ENCODE peak calls at places on chromosome 11, in ten cellular contexts. D, T, K, Q, Y, Z, M, W, H and P are unnamed samples.

GRCh38 chr11:112285918-112286317 is 25.3 kb upstream of the PLET1 start:
- DNase-seq in D (no peak), T (peak; percentile 32), K (no peak), Q (no peak), Y (no peak), Z (peak; percentile 8), M (no peak), W (peak; percentile 68), H (no peak), P (peak; percentile 4)

GRCh38 chr11:77123591-77123990 is 4.5 kb upstream of the MYO7A start:
- DNase-seq in D (no peak), T (no peak), K (no peak), Q (no peak), Y (no peak), Z (no peak), M (no peak), W (no peak), H (no peak), P (no peak)

GRCh38 chr11:73359341-73359740 is 16.9 kb upstream of the RELT start:
- DNase-seq in D (no peak), T (peak; percentile 55), K (no peak), Q (peak; percentile 81), Y (no peak), Z (no peak), M (peak; percentile 53), W (peak; percentile 22), H (peak; percentile 92), P (peak; percentile 84)

GRCh38 chr11:8838248-8838647 is 72.7 kb upstream of the AKIP1 start:
- DNase-seq in D (no peak), T (peak; percentile 99), K (peak; percentile 54), Q (no peak), Y (no peak), Z (peak; percentile 89), M (no peak), W (peak; percentile 94), H (no peak), P (peak; percentile 95)

GRCh38 chr11:132353255-132353654 is 982.8 kb downstream of the NTM start:
- DNase-seq in D (no peak), T (no peak), K (no peak), Q (no peak), Y (no peak), Z (no peak), M (no peak), W (no peak), H (no peak), P (no peak)

GRCh38 chr11:124896821-124897391 is 759 bp downstream of the ROBO4 start:
- DNase-seq in D (no peak), T (no peak), K (no peak), Q (peak; percentile 43), Y (no peak), Z (no peak), M (no peak), W (no peak), H (peak; percentile 73), P (peak; percentile 61)

GRCh38 chr11:71410363-71410966 is 37.7 kb downstream of the DHCR7 start:
- DNase-seq in D (no peak), T (no peak), K (no peak), Q (no peak), Y (no peak), Z (no peak), M (no peak), W (no peak), H (no peak), P (no peak)

GRCh38 chr11:2089536-2090165 is 49.5 kb downstream of the IGF2 start:
- DNase-seq in D (peak; percentile 50), T (peak; percentile 43), K (peak; percentile 80), Q (no peak), Y (no peak), Z (peak; percentile 47), M (no peak), W (peak; percentile 11), H (no peak), P (peak; percentile 28)

GRCh38 chr11:62464655-62465054 is 45.8 kb downstream of the SCGB1A1 start:
- DNase-seq in D (peak; percentile 84), T (no peak), K (no peak), Q (no peak), Y (no peak), Z (no peak), M (no peak), W (no peak), H (no peak), P (no peak)

GRCh38 chr11:92739020-92739419 is 230.4 kb upstream of the MTNR1B start:
- DNase-seq in D (no peak), T (peak; percentile 28), K (no peak), Q (no peak), Y (peak; percentile 10), Z (peak; percentile 94), M (no peak), W (peak; percentile 29), H (no peak), P (peak; percentile 65)

GRCh38 chr11:28058333-28058732 is 49.6 kb downstream of the KIF18A start:
- DNase-seq in D (no peak), T (no peak), K (no peak), Q (no peak), Y (no peak), Z (no peak), M (no peak), W (peak; percentile 51), H (no peak), P (no peak)

GRCh38 chr11:119727523-119728081 is 1.4 kb downstream of the NECTIN1 start:
- DNase-seq in D (peak; percentile 10), T (no peak), K (peak; percentile 42), Q (peak; percentile 42), Y (peak; percentile 36), Z (no peak), M (no peak), W (no peak), H (no peak), P (no peak)

GRCh38 chr11:118908264-118908663 is 17.5 kb downstream of the BCL9L start:
- DNase-seq in D (no peak), T (no peak), K (no peak), Q (no peak), Y (no peak), Z (no peak), M (no peak), W (no peak), H (no peak), P (no peak)

GRCh38 chr11:3995949-3996554 is 98.5 kb upstream of the RRM1 start:
- DNase-seq in D (no peak), T (peak; percentile 50), K (peak; percentile 73), Q (peak; percentile 41), Y (no peak), Z (no peak), M (no peak), W (peak; percentile 42), H (no peak), P (peak; percentile 68)

GRCh38 chr11:350723-351255 is 18.5 kb upstream of the B4GALNT4 start:
- DNase-seq in D (peak; percentile 78), T (peak; percentile 91), K (peak; percentile 92), Q (no peak), Y (no peak), Z (no peak), M (no peak), W (no peak), H (peak; percentile 61), P (no peak)
- H3K4me3 ChIP-seq in D (no peak overlapping the region), T (no peak overlapping the region), K (peak overlapping the region; percentile 21), Q (no peak overlapping the region), Y (no peak overlapping the region), Z (no peak overlapping the region), M (no peak overlapping the region), W (no peak overlapping the region), H (no peak overlapping the region), P (no peak overlapping the region)

DNA sequence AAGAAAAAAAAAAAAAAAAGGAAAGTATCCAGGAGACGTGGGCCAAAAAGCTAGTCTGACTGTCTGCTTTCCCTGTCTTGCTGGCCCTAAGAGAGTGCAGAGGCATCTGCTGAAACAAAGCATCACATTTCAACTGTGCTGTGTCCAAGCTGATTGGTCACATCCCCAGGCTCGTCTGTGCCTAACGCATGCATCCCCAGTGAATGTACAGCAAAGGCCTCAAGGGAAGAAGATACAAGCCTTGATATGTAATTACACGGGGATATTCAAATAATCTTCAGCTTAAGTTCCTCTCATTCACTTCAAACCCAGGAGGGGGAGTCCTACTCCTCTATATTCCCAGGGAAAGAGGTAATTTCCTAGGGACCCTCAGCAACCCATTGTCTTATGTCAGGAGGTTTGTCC is 5.4 kb upstream of the SORL1 start:
- DNase-seq in D (peak; percentile 64), T (peak; percentile 24), K (peak; percentile 64), Q (no peak), Y (no peak), Z (peak; percentile 34), M (no peak), W (peak; percentile 73), H (no peak), P (peak; percentile 41)
- TF ChIP-seq CTCF in D (peak; percentile 3), T (peak; percentile 36), K (no peak), Q (no peak), Y (peak; percentile 12), Z (peak; percentile 25), M (no peak), W (peak; percentile 32), H (no peak), P (peak; percentile 24)

DNA sequence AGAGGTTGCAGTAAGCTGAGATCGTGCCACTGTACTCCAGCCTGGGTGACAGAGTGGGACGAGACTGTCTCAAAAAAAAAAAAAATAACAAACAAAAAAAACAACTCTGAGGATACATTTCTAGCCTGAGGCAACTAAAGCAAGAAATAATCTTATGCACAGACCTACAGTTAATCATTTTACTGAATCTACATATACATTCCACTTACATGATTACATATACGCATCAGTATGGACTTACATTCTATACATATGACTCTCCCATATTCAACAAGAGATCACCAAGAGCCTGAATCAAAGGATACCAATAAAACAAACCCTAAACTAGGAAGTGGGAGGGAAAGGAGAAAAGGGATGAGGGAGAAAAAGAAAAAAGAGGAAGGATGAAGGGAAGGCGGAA is 1.1 kb downstream of the ALG8 start:
- DNase-seq in D (no peak), T (no peak), K (no peak), Q (no peak), Y (no peak), Z (no peak), M (no peak), W (peak; percentile 16), H (no peak), P (no peak)
- H3K4me3 ChIP-seq in D (peak overlapping the region; percentile 76), T (no peak overlapping the region), K (peak overlapping the region; percentile 99), Q (peak overlapping the region; percentile 88), Y (no peak overlapping the region), Z (peak overlapping the region; percentile 87), M (peak overlapping the region; percentile 81), W (peak overlapping the region; percentile 69), H (peak overlapping the region; percentile 65), P (no peak overlapping the region)

GRCh38 chr11:69353696-69354544 is 60.0 kb downstream of the MYEOV start:
- DNase-seq in D (no peak), T (no peak), K (no peak), Q (no peak), Y (no peak), Z (no peak), M (no peak), W (no peak), H (peak; percentile 52), P (no peak)
- TF ChIP-seq CTCF in D (no peak), T (no peak), K (no peak), Q (no peak), Y (no peak), Z (no peak), M (no peak), W (no peak), H (no peak), P (no peak)